ENCODE peak calls at places on chromosomes 3 and 15, in seven cellular contexts. One of them, this sample, is unnamed.

GRCh38 chr3:131047582-131047981 is 20.9 kb downstream of the NEK11 start:
- DNase-seq in AG04449: no peak
- DNase-seq in NCI-H446: no peak
- DNase-seq in T-helper 9 cell: no peak
- DNase-seq in MM.1S: peak; percentile 82
- DNase-seq in BJ: no peak
- DNase-seq in left cardiac atrium: no peak
- DNase-seq in this sample: peak; percentile 21

GRCh38 chr3:190064112-190064511 is 56.6 kb downstream of the P3H2 start:
- DNase-seq in AG04449: peak; percentile 76
- DNase-seq in NCI-H446: no peak
- DNase-seq in T-helper 9 cell: no peak
- DNase-seq in MM.1S: no peak
- DNase-seq in BJ: peak; percentile 87
- DNase-seq in left cardiac atrium: no peak
- DNase-seq in this sample: no peak

GRCh38 chr15:89936051-89936792 is 23.5 kb upstream of the ARPIN start:
- DNase-seq in AG04449: no peak
- DNase-seq in NCI-H446: no peak
- DNase-seq in T-helper 9 cell: no peak
- DNase-seq in MM.1S: peak; percentile 45
- DNase-seq in BJ: no peak
- DNase-seq in left cardiac atrium: no peak
- DNase-seq in this sample: no peak

GRCh38 chr15:80747317-80748053 is 31.7 kb upstream of the CEMIP start:
- DNase-seq in AG04449: no peak
- DNase-seq in NCI-H446: no peak
- DNase-seq in T-helper 9 cell: no peak
- DNase-seq in MM.1S: no peak
- DNase-seq in BJ: no peak
- DNase-seq in left cardiac atrium: no peak
- DNase-seq in this sample: no peak

GRCh38 chr15:67511606-67512005 is 9.3 kb upstream of the C15orf61 start:
- DNase-seq in AG04449: no peak
- DNase-seq in NCI-H446: no peak
- DNase-seq in T-helper 9 cell: no peak
- DNase-seq in MM.1S: no peak
- DNase-seq in BJ: no peak
- DNase-seq in left cardiac atrium: no peak
- DNase-seq in this sample: no peak

GRCh38 chr3:37492977-37493471 is 318.6 kb upstream of the LRRFIP2 start:
- DNase-seq in AG04449: no peak
- DNase-seq in NCI-H446: no peak
- DNase-seq in T-helper 9 cell: no peak
- DNase-seq in MM.1S: no peak
- DNase-seq in BJ: peak; percentile 1
- DNase-seq in left cardiac atrium: peak; percentile 41
- DNase-seq in this sample: peak; percentile 56

GRCh38 chr15:89396723-89397652 is 62.4 kb upstream of the POLG start:
- DNase-seq in AG04449: no peak
- DNase-seq in NCI-H446: no peak
- DNase-seq in T-helper 9 cell: no peak
- DNase-seq in MM.1S: no peak
- DNase-seq in BJ: no peak
- DNase-seq in left cardiac atrium: no peak
- DNase-seq in this sample: no peak

GRCh38 chr3:18201315-18201714 is 223.8 kb downstream of the SATB1 start:
- DNase-seq in AG04449: no peak
- DNase-seq in NCI-H446: no peak
- DNase-seq in T-helper 9 cell: no peak
- DNase-seq in MM.1S: no peak
- DNase-seq in BJ: no peak
- DNase-seq in left cardiac atrium: no peak
- DNase-seq in this sample: no peak

GRCh38 chr15:84799511-84800187 is 17.5 kb upstream of the ALPK3 start:
- DNase-seq in AG04449: no peak
- DNase-seq in NCI-H446: no peak
- DNase-seq in T-helper 9 cell: no peak
- DNase-seq in MM.1S: no peak
- DNase-seq in BJ: no peak
- DNase-seq in left cardiac atrium: no peak
- DNase-seq in this sample: no peak

GRCh38 chr3:114623420-114624046 is 329.7 kb downstream of the TIGIT start:
- DNase-seq in AG04449: no peak
- DNase-seq in NCI-H446: no peak
- DNase-seq in T-helper 9 cell: no peak
- DNase-seq in MM.1S: no peak
- DNase-seq in BJ: no peak
- DNase-seq in left cardiac atrium: no peak
- DNase-seq in this sample: no peak

GRCh38 chr15:23687143-23687470 is at the start of gene NDN:
- DNase-seq in AG04449: no peak
- DNase-seq in NCI-H446: no peak
- DNase-seq in T-helper 9 cell: no peak
- DNase-seq in MM.1S: no peak
- DNase-seq in BJ: no peak
- DNase-seq in left cardiac atrium: peak; percentile 61
- DNase-seq in this sample: no peak

GRCh38 chr3:37041546-37042195 is 48.4 kb downstream of the MLH1 start:
- DNase-seq in AG04449: no peak
- DNase-seq in NCI-H446: no peak
- DNase-seq in T-helper 9 cell: no peak
- DNase-seq in MM.1S: no peak
- DNase-seq in BJ: no peak
- DNase-seq in left cardiac atrium: no peak
- DNase-seq in this sample: no peak

GRCh38 chr3:52052831-52053306 is 3.5 kb downstream of the DUSP7 start:
- DNase-seq in AG04449: no peak
- DNase-seq in NCI-H446: no peak
- DNase-seq in T-helper 9 cell: peak; percentile 23
- DNase-seq in MM.1S: no peak
- DNase-seq in BJ: peak; percentile 31
- DNase-seq in left cardiac atrium: peak; percentile 94
- DNase-seq in this sample: peak; percentile 68

GRCh38 chr3:119456469-119456868 is 6.9 kb downstream of the TMEM39A start:
- DNase-seq in AG04449: no peak
- DNase-seq in NCI-H446: no peak
- DNase-seq in T-helper 9 cell: no peak
- DNase-seq in MM.1S: no peak
- DNase-seq in BJ: no peak
- DNase-seq in left cardiac atrium: no peak
- DNase-seq in this sample: no peak

GRCh38 chr3:187767266-187768032 is 22.2 kb upstream of the BCL6 start:
- DNase-seq in AG04449: no peak
- DNase-seq in NCI-H446: no peak
- DNase-seq in T-helper 9 cell: no peak
- DNase-seq in MM.1S: no peak
- DNase-seq in BJ: peak; percentile 73
- DNase-seq in left cardiac atrium: no peak
- DNase-seq in this sample: no peak